ENCODE peak calls at places on chromosomes 7 and 10, in ten cellular contexts. A is esophagus squamous epithelium, Z is AG04450, P is HTR-8/SVneo, R is naive B cell, H is fibroblast of the conjunctiva, G is AG20443, F is pancreas, Q is fibroblast of pulmonary artery, B is hippocampal formation. K is an unnamed sample.
A peak's percentile ranks its signal among the peaks of the same experiment; 100 is the strongest.

GRCh38 chr10:49620841-49621378 is 7.1 kb downstream of the CHAT start:
- DNase-seq in A (no peak), Z (no peak), P (no peak), R (no peak), H (no peak), G (no peak), F (peak; percentile 30), Q (no peak), B (no peak), K (no peak)

GRCh38 chr10:119522747-119523426 is 19.6 kb downstream of the RGS10 start:
- DNase-seq in A (no peak), Z (no peak), P (no peak), R (no peak), H (no peak), G (no peak), F (no peak), Q (no peak), B (no peak), K (no peak)

GRCh38 chr10:37222046-37222445 is 96.6 kb downstream of the ANKRD30A start:
- DNase-seq in A (no peak), Z (no peak), P (no peak), R (no peak), H (no peak), G (no peak), F (no peak), Q (no peak), B (no peak), K (no peak)

GRCh38 chr7:48611993-48612392 is 312.4 kb upstream of the CDC14C start:
- DNase-seq in A (no peak), Z (no peak), P (no peak), R (no peak), H (no peak), G (no peak), F (no peak), Q (no peak), B (no peak), K (no peak)

GRCh38 chr10:114681542-114681941 is 23.5 kb upstream of the ABLIM1 start:
- DNase-seq in A (no peak), Z (no peak), P (no peak), R (no peak), H (no peak), G (no peak), F (no peak), Q (no peak), B (no peak), K (no peak)

GRCh38 chr7:142773230-142773629 is 2.5 kb downstream of the PRSS2 start:
- DNase-seq in A (no peak), Z (no peak), P (no peak), R (no peak), H (no peak), G (no peak), F (no peak), Q (no peak), B (no peak), K (no peak)

GRCh38 chr7:2619120-2619519 is 12.7 kb upstream of the TTYH3 start:
- DNase-seq in A (no peak), Z (peak; percentile 44), P (no peak), R (no peak), H (no peak), G (peak; percentile 52), F (no peak), Q (peak; percentile 19), B (no peak), K (no peak)

GRCh38 chr10:60729106-60729505 is 49.2 kb upstream of the CDK1 start:
- DNase-seq in A (no peak), Z (no peak), P (no peak), R (no peak), H (no peak), G (no peak), F (no peak), Q (no peak), B (no peak), K (no peak)

GRCh38 chr10:28381903-28382347 is 79.1 kb upstream of the MPP7 start:
- DNase-seq in A (peak; percentile 17), Z (peak; percentile 81), P (peak; percentile 84), R (peak; percentile 76), H (peak; percentile 85), G (peak; percentile 71), F (peak; percentile 86), Q (peak; percentile 90), B (peak; percentile 37), K (peak; percentile 78)

GRCh38 chr7:71723859-71724258 is 591.9 kb downstream of the GALNT17 start:
- DNase-seq in A (no peak), Z (no peak), P (no peak), R (no peak), H (no peak), G (no peak), F (no peak), Q (no peak), B (no peak), K (no peak)

GRCh38 chr7:44634839-44635591 is 28.6 kb downstream of the OGDH start:
- DNase-seq in A (no peak), Z (no peak), P (no peak), R (no peak), H (no peak), G (no peak), F (no peak), Q (no peak), B (no peak), K (no peak)

GRCh38 chr7:131212114-131212513 is 115.6 kb upstream of the MKLN1 start:
- DNase-seq in A (no peak), Z (no peak), P (no peak), R (no peak), H (no peak), G (peak; percentile 19), F (no peak), Q (peak; percentile 54), B (no peak), K (no peak)

GRCh38 chr10:124522131-124522902 is 60.7 kb downstream of the LHPP start:
- DNase-seq in A (no peak), Z (no peak), P (no peak), R (no peak), H (no peak), G (no peak), F (no peak), Q (no peak), B (no peak), K (no peak)

GRCh38 chr7:157558875-157559595 is 222.2 kb downstream of the DNAJB6 start:
- DNase-seq in A (no peak), Z (no peak), P (no peak), R (no peak), H (no peak), G (no peak), F (peak; percentile 47), Q (no peak), B (no peak), K (no peak)

GRCh38 chr7:135352285-135352684 is 118.6 kb downstream of the STRA8 start:
- DNase-seq in A (no peak), Z (no peak), P (no peak), R (no peak), H (no peak), G (no peak), F (no peak), Q (no peak), B (no peak), K (no peak)

GRCh38 chr10:97127960-97128850 is 57.6 kb downstream of the SLIT1 start:
- DNase-seq in A (no peak), Z (no peak), P (no peak), R (no peak), H (no peak), G (no peak), F (no peak), Q (no peak), B (no peak), K (no peak)

GRCh38 chr10:72006026-72006425 is 41.8 kb downstream of the CHST3 start:
- DNase-seq in A (no peak), Z (no peak), P (no peak), R (no peak), H (no peak), G (no peak), F (no peak), Q (no peak), B (no peak), K (no peak)

GRCh38 chr10:21083861-21084260 is 186.8 kb upstream of the NEBL start:
- DNase-seq in A (no peak), Z (no peak), P (no peak), R (no peak), H (no peak), G (no peak), F (no peak), Q (peak; percentile 12), B (no peak), K (no peak)

GRCh38 chr7:129519464-129519863 is 17.1 kb downstream of the SMKR1 start:
- DNase-seq in A (no peak), Z (no peak), P (no peak), R (no peak), H (no peak), G (no peak), F (no peak), Q (no peak), B (no peak), K (no peak)

GRCh38 chr7:54544356-54545240 is 2.4 kb downstream of the VSTM2A start:
- DNase-seq in A (no peak), Z (no peak), P (no peak), R (no peak), H (no peak), G (no peak), F (no peak), Q (no peak), B (no peak), K (no peak)

GRCh38 chr7:39672176-39672575 is 48.8 kb downstream of the RALA start:
- DNase-seq in A (no peak), Z (no peak), P (no peak), R (no peak), H (no peak), G (no peak), F (no peak), Q (no peak), B (no peak), K (no peak)

GRCh38 chr7:137996386-137996851 is 5.5 kb downstream of the CREB3L2 start:
- DNase-seq in A (no peak), Z (no peak), P (no peak), R (no peak), H (no peak), G (peak; percentile 37), F (peak; percentile 61), Q (peak; percentile 93), B (no peak), K (no peak)

GRCh38 chr7:3455826-3456444 is 154.9 kb downstream of the SDK1 start:
- DNase-seq in A (no peak), Z (no peak), P (no peak), R (no peak), H (no peak), G (no peak), F (no peak), Q (peak; percentile 62), B (no peak), K (no peak)

GRCh38 chr10:89981891-89982290 is 280.5 kb downstream of the KIF20B start:
- DNase-seq in A (no peak), Z (no peak), P (no peak), R (no peak), H (no peak), G (no peak), F (no peak), Q (peak; percentile 28), B (no peak), K (no peak)

GRCh38 chr7:95405800-95406199 is 9.6 kb upstream of the PON3 start:
- DNase-seq in A (no peak), Z (no peak), P (no peak), R (no peak), H (no peak), G (no peak), F (no peak), Q (no peak), B (no peak), K (no peak)